ENCODE peak calls at places on chromosomes 13 and 19, in eight cellular contexts. E, Z, A, R, L, Q, N and M are unnamed samples.

GRCh38 chr19:41993612-41994483 is at the start of gene ATP1A3:
- DNase-seq in E (peak; percentile 58), Z (peak; percentile 49), A (peak; percentile 66), R (peak; percentile 67), L (peak; percentile 20), Q (peak; percentile 52), N (no peak), M (peak; percentile 44)

GRCh38 chr19:56222901-56223300 is 20.8 kb downstream of the ZSCAN5C start:
- DNase-seq in E (no peak), Z (no peak), A (no peak), R (no peak), L (no peak), Q (no peak), N (no peak), M (no peak)

GRCh38 chr19:4889034-4889825 is 13.5 kb downstream of the ARRDC5 start:
- DNase-seq in E (no peak), Z (no peak), A (peak; percentile 95), R (no peak), L (peak; percentile 45), Q (no peak), N (no peak), M (no peak)

GRCh38 chr13:66208589-66208988 is 1021.5 kb downstream of the PCDH9 start:
- DNase-seq in E (no peak), Z (no peak), A (no peak), R (no peak), L (no peak), Q (no peak), N (no peak), M (no peak)

GRCh38 chr13:46071590-46072249 is 19.2 kb upstream of the ZC3H13 start:
- DNase-seq in E (no peak), Z (no peak), A (no peak), R (no peak), L (no peak), Q (no peak), N (no peak), M (no peak)

GRCh38 chr13:44576396-44577235 is 486 bp upstream of the TSC22D1 start:
- DNase-seq in E (peak; percentile 19), Z (peak; percentile 55), A (peak; percentile 33), R (peak; percentile 25), L (no peak), Q (peak; percentile 57), N (peak; percentile 52), M (no peak)

GRCh38 chr13:105395041-105395440 is 1140.4 kb downstream of the EFNB2 start:
- DNase-seq in E (no peak), Z (no peak), A (no peak), R (no peak), L (peak; percentile 11), Q (no peak), N (no peak), M (no peak)

GRCh38 chr13:113178070-113178895 is 19.8 kb downstream of the PROZ start:
- DNase-seq in E (no peak), Z (no peak), A (peak; percentile 53), R (no peak), L (peak; percentile 95), Q (no peak), N (no peak), M (peak; percentile 56)

GRCh38 chr19:58450836-58451357 is 525 bp upstream of the ZNF324B start:
- DNase-seq in E (no peak), Z (no peak), A (peak; percentile 29), R (no peak), L (no peak), Q (peak; percentile 24), N (no peak), M (no peak)

DNA sequence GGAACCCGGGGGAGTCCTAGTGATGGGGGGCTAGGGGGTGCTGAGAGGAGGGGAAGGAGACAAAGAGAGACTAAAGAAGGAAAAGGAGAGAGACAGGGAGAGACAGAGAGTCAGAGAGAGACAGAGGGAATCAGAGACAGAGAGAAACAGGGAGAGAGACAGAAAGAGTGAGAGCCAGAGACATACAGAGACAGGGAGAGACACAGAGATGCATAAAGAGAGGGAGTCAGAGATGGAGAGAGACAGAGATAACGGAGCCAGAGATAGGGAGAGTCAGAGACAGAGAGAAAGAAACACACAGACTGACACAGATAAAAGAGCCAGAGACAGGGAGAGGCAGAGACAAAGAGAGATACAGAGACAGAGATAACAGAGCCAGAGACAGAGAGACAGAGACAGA is 1.5 kb upstream of the TNFSF9 start:
- DNase-seq in E (no peak), Z (no peak), A (no peak), R (no peak), L (no peak), Q (no peak), N (no peak), M (no peak)
- H3K4me3 ChIP-seq in E (no peak overlapping the region), Z (no peak overlapping the region), A (no peak overlapping the region), R (no peak overlapping the region), L (no peak overlapping the region), Q (no peak overlapping the region), N (no peak overlapping the region), M (no peak overlapping the region)

DNA sequence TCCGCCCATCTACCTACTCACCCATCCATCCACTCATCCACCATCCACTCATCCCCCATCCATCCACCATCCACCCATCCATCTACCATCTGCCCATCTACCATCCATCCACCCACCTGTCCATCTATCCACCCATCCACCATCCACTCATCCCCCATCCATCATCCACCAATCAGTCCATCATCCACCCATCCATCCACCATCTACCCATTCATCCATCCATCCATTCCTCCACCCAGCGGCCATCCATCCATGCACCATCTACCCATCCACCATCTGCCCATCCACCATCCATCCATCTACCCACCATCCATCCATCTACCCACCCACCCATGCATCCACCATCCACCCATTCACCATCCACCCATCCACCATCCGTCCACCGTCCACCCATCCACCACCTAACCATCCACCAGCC is 13.6 kb upstream of the JUND start:
- DNase-seq in E (no peak), Z (no peak), A (no peak), R (no peak), L (no peak), Q (no peak), N (no peak), M (no peak)
- H3K4me3 ChIP-seq in E (peak overlapping the region; percentile 9), Z (no peak overlapping the region), A (no peak overlapping the region), R (no peak overlapping the region), L (no peak overlapping the region), Q (no peak overlapping the region), N (no peak overlapping the region), M (no peak overlapping the region)

DNA sequence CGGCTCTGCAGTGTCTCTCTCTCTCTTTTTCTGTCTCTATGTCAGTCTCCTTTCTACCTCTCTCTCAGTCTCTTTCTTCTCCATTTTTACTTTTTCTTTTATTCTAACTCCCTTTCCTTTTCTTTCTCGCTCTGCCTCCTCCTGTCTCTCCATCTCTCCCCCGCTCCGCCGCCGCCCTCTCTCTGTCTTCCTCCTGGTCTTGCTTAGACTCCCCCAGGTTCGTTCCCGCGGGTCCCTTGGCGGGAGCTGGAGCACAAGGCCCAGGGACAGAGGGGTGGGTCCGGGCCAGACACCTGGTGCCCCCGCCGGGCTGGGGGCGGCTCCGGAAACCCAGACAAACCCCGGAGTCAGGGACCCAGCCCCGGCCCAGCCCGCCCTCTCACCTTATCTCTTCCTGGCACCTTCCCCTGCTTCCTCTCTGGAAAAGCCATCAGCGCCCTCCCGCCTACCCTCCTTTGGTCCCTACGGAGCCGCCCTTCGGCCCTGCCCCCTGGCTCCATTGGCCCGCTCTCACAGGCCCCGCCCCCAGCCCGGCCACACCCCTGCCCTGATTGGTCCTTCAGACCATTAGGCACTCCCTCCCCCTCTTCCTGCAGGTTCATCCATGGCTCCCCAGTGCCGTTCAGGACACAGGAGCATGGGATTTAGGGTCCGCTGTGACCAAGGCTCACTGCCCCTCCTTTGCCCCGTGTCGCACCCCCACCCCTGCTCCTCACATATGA is 15.4 kb upstream of the NOP53 start:
- DNase-seq in E (no peak), Z (peak; percentile 94), A (peak; percentile 72), R (peak; percentile 74), L (no peak), Q (peak; percentile 84), N (peak; percentile 89), M (no peak)
- H3K4me3 ChIP-seq in E (no peak overlapping the region), Z (peak overlapping the region; percentile 36), A (peak overlapping the region; percentile 43), R (peak overlapping the region; percentile 49), L (no peak overlapping the region), Q (no peak overlapping the region), N (peak overlapping the region; percentile 49), M (peak overlapping the region; percentile 38)

GRCh38 chr13:23610187-23610576 is 40.0 kb downstream of the TNFRSF19 start:
- DNase-seq in E (no peak), Z (no peak), A (no peak), R (peak; percentile 58), L (peak; percentile 42), Q (no peak), N (no peak), M (no peak)

GRCh38 chr13:23610966-23611486 is 40.8 kb downstream of the TNFRSF19 start:
- DNase-seq in E (no peak), Z (no peak), A (no peak), R (no peak), L (peak; percentile 38), Q (no peak), N (no peak), M (no peak)

GRCh38 chr13:23608138-23608537 is 37.9 kb downstream of the TNFRSF19 start:
- DNase-seq in E (no peak), Z (no peak), A (no peak), R (no peak), L (no peak), Q (no peak), N (no peak), M (no peak)

GRCh38 chr13:23609414-23610186 is 39.4 kb downstream of the TNFRSF19 start:
- DNase-seq in E (no peak), Z (no peak), A (peak; percentile 34), R (no peak), L (peak; percentile 56), Q (no peak), N (no peak), M (no peak)

GRCh38 chr13:23608704-23609413 is 38.6 kb downstream of the TNFRSF19 start:
- DNase-seq in E (no peak), Z (no peak), A (no peak), R (peak; percentile 59), L (peak; percentile 29), Q (no peak), N (peak; percentile 51), M (no peak)
- H3K4me3 ChIP-seq in E (peak overlapping the region; percentile 63), Z (no peak overlapping the region), A (no peak overlapping the region), R (peak overlapping the region; percentile 34), L (no peak overlapping the region), Q (no peak overlapping the region), N (peak overlapping the region; percentile 24), M (no peak overlapping the region)

DNA sequence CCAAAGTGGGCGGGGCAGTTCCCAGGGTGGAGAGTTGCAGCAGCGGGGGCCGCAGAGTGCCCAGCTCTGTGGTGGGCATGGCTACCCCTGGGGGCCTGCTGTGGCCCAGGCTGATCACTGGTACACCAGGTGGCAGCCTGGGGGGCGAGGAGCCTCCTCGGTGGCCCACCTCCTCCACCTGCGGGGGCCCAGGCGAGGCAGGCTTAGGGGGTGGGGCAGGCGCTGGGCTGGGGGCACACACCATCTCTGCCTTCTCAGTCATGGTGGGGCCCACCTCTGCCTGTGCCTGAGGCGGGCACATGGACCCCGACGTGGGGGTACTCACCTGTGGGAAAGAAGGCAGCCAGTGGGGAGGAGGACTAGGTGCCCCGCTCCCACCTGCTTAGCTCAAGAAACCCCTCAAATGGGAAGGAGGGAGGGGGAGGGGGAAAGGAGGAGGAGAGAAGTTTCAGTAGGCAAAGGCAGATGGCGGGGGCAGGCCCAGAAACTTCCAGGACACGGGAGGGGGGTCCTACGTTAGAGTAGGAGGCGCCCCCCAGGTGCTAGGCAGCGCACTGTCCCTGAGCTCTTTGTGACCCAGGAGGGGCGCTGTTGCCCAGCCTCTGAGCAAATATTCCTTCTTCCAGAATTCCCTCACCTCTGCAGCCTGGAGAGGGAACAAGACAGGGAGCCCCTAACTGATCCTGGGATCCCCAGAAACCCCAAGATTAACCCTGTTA is 1.6 kb downstream of the LYL1 start:
- DNase-seq in E (no peak), Z (no peak), A (no peak), R (no peak), L (no peak), Q (no peak), N (no peak), M (no peak)
- H3K4me3 ChIP-seq in E (peak overlapping the region; percentile 67), Z (no peak overlapping the region), A (no peak overlapping the region), R (peak overlapping the region; percentile 70), L (no peak overlapping the region), Q (no peak overlapping the region), N (peak overlapping the region; percentile 63), M (no peak overlapping the region)